ENCODE peak calls at places on chromosomes 4 and X, in ten cellular contexts. One of them, this sample, is unnamed.

GRCh38 chrX:112677167-112677566 is 2.6 kb downstream of the LHFPL1 start:
- DNase-seq in WTC11: no peak
- DNase-seq in stimulated activated CD4-positive, alpha-beta T cell treated with anti-CD3 and anti-CD28 coated beads, Interleukin-12 subunit alpha, Interleukin-12 subunit beta, amount 100 ng/mL, for 48 hours: no peak
- DNase-seq in AG04450: no peak
- DNase-seq in lung: no peak
- DNase-seq in HEK293T: no peak
- DNase-seq in iPS-NIHi11: no peak
- DNase-seq in activated T-cell treated with anti-CD3 and anti-CD28 coated beads, Interleukin-2, amount 50 U/mL, for 48 hours: no peak
- DNase-seq in Kasumi-1: no peak
- DNase-seq in RCC 7860: no peak
- DNase-seq in this sample: no peak

GRCh38 chrX:122945328-122945727 is 238.8 kb upstream of the GRIA3 start:
- DNase-seq in WTC11: no peak
- DNase-seq in stimulated activated CD4-positive, alpha-beta T cell treated with anti-CD3 and anti-CD28 coated beads, Interleukin-12 subunit alpha, Interleukin-12 subunit beta, amount 100 ng/mL, for 48 hours: no peak
- DNase-seq in AG04450: no peak
- DNase-seq in lung: no peak
- DNase-seq in HEK293T: no peak
- DNase-seq in iPS-NIHi11: no peak
- DNase-seq in activated T-cell treated with anti-CD3 and anti-CD28 coated beads, Interleukin-2, amount 50 U/mL, for 48 hours: no peak
- DNase-seq in Kasumi-1: no peak
- DNase-seq in RCC 7860: no peak
- DNase-seq in this sample: no peak

GRCh38 chrX:147735364-147735763 is 176.4 kb upstream of the FMR1 start:
- DNase-seq in WTC11: no peak
- DNase-seq in stimulated activated CD4-positive, alpha-beta T cell treated with anti-CD3 and anti-CD28 coated beads, Interleukin-12 subunit alpha, Interleukin-12 subunit beta, amount 100 ng/mL, for 48 hours: no peak
- DNase-seq in AG04450: no peak
- DNase-seq in lung: no peak
- DNase-seq in HEK293T: no peak
- DNase-seq in iPS-NIHi11: no peak
- DNase-seq in activated T-cell treated with anti-CD3 and anti-CD28 coated beads, Interleukin-2, amount 50 U/mL, for 48 hours: no peak
- DNase-seq in Kasumi-1: no peak
- DNase-seq in RCC 7860: no peak
- DNase-seq in this sample: no peak

GRCh38 chrX:74537011-74537390 is 77.4 kb downstream of the RLIM start:
- DNase-seq in WTC11: peak
- DNase-seq in stimulated activated CD4-positive, alpha-beta T cell treated with anti-CD3 and anti-CD28 coated beads, Interleukin-12 subunit alpha, Interleukin-12 subunit beta, amount 100 ng/mL, for 48 hours: no peak
- DNase-seq in AG04450: no peak
- DNase-seq in lung: no peak
- DNase-seq in HEK293T: no peak
- DNase-seq in iPS-NIHi11: no peak
- DNase-seq in activated T-cell treated with anti-CD3 and anti-CD28 coated beads, Interleukin-2, amount 50 U/mL, for 48 hours: no peak
- DNase-seq in Kasumi-1: peak
- DNase-seq in RCC 7860: no peak
- DNase-seq in this sample: no peak

GRCh38 chr4:17578482-17578891 is 1.5 kb downstream of the LAP3 start:
- DNase-seq in WTC11: no peak
- DNase-seq in stimulated activated CD4-positive, alpha-beta T cell treated with anti-CD3 and anti-CD28 coated beads, Interleukin-12 subunit alpha, Interleukin-12 subunit beta, amount 100 ng/mL, for 48 hours: no peak
- DNase-seq in AG04450: no peak
- DNase-seq in lung: no peak
- DNase-seq in HEK293T: no peak
- DNase-seq in iPS-NIHi11: no peak
- DNase-seq in activated T-cell treated with anti-CD3 and anti-CD28 coated beads, Interleukin-2, amount 50 U/mL, for 48 hours: peak
- DNase-seq in Kasumi-1: peak
- DNase-seq in RCC 7860: peak
- DNase-seq in this sample: no peak

GRCh38 chr4:24781999-24782745 is 13.2 kb upstream of the SOD3 start:
- DNase-seq in WTC11: no peak
- DNase-seq in stimulated activated CD4-positive, alpha-beta T cell treated with anti-CD3 and anti-CD28 coated beads, Interleukin-12 subunit alpha, Interleukin-12 subunit beta, amount 100 ng/mL, for 48 hours: no peak
- DNase-seq in AG04450: no peak
- DNase-seq in lung: no peak
- DNase-seq in HEK293T: no peak
- DNase-seq in iPS-NIHi11: no peak
- DNase-seq in activated T-cell treated with anti-CD3 and anti-CD28 coated beads, Interleukin-2, amount 50 U/mL, for 48 hours: no peak
- DNase-seq in Kasumi-1: no peak
- DNase-seq in RCC 7860: no peak
- DNase-seq in this sample: no peak

GRCh38 chr4:17315459-17315858 is 196.4 kb downstream of the QDPR start:
- DNase-seq in WTC11: no peak
- DNase-seq in stimulated activated CD4-positive, alpha-beta T cell treated with anti-CD3 and anti-CD28 coated beads, Interleukin-12 subunit alpha, Interleukin-12 subunit beta, amount 100 ng/mL, for 48 hours: no peak
- DNase-seq in AG04450: no peak
- DNase-seq in lung: no peak
- DNase-seq in HEK293T: no peak
- DNase-seq in iPS-NIHi11: no peak
- DNase-seq in activated T-cell treated with anti-CD3 and anti-CD28 coated beads, Interleukin-2, amount 50 U/mL, for 48 hours: no peak
- DNase-seq in Kasumi-1: no peak
- DNase-seq in RCC 7860: no peak
- DNase-seq in this sample: no peak

GRCh38 chr4:176277162-176277904 is 8.3 kb upstream of the ASB5 start:
- DNase-seq in WTC11: peak
- DNase-seq in stimulated activated CD4-positive, alpha-beta T cell treated with anti-CD3 and anti-CD28 coated beads, Interleukin-12 subunit alpha, Interleukin-12 subunit beta, amount 100 ng/mL, for 48 hours: peak
- DNase-seq in AG04450: peak
- DNase-seq in lung: peak
- DNase-seq in HEK293T: peak
- DNase-seq in iPS-NIHi11: peak
- DNase-seq in activated T-cell treated with anti-CD3 and anti-CD28 coated beads, Interleukin-2, amount 50 U/mL, for 48 hours: peak
- DNase-seq in Kasumi-1: peak
- DNase-seq in RCC 7860: peak
- DNase-seq in this sample: peak

GRCh38 chrX:40097492-40098263 is at the start of gene BCOR:
- DNase-seq in WTC11: peak
- DNase-seq in stimulated activated CD4-positive, alpha-beta T cell treated with anti-CD3 and anti-CD28 coated beads, Interleukin-12 subunit alpha, Interleukin-12 subunit beta, amount 100 ng/mL, for 48 hours: no peak
- DNase-seq in AG04450: no peak
- DNase-seq in lung: no peak
- DNase-seq in HEK293T: peak
- DNase-seq in iPS-NIHi11: no peak
- DNase-seq in activated T-cell treated with anti-CD3 and anti-CD28 coated beads, Interleukin-2, amount 50 U/mL, for 48 hours: peak
- DNase-seq in Kasumi-1: no peak
- DNase-seq in RCC 7860: peak
- DNase-seq in this sample: no peak

GRCh38 chr4:13539721-13540445 is 4.4 kb downstream of the NKX3-2 start:
- DNase-seq in WTC11: no peak
- DNase-seq in stimulated activated CD4-positive, alpha-beta T cell treated with anti-CD3 and anti-CD28 coated beads, Interleukin-12 subunit alpha, Interleukin-12 subunit beta, amount 100 ng/mL, for 48 hours: no peak
- DNase-seq in AG04450: no peak
- DNase-seq in lung: no peak
- DNase-seq in HEK293T: no peak
- DNase-seq in iPS-NIHi11: no peak
- DNase-seq in activated T-cell treated with anti-CD3 and anti-CD28 coated beads, Interleukin-2, amount 50 U/mL, for 48 hours: no peak
- DNase-seq in Kasumi-1: no peak
- DNase-seq in RCC 7860: no peak
- DNase-seq in this sample: no peak

GRCh38 chr4:24010573-24010972 is 120.7 kb upstream of the PPARGC1A start:
- DNase-seq in WTC11: no peak
- DNase-seq in stimulated activated CD4-positive, alpha-beta T cell treated with anti-CD3 and anti-CD28 coated beads, Interleukin-12 subunit alpha, Interleukin-12 subunit beta, amount 100 ng/mL, for 48 hours: no peak
- DNase-seq in AG04450: no peak
- DNase-seq in lung: no peak
- DNase-seq in HEK293T: no peak
- DNase-seq in iPS-NIHi11: no peak
- DNase-seq in activated T-cell treated with anti-CD3 and anti-CD28 coated beads, Interleukin-2, amount 50 U/mL, for 48 hours: no peak
- DNase-seq in Kasumi-1: no peak
- DNase-seq in RCC 7860: no peak
- DNase-seq in this sample: no peak

This sample was measured in smooth muscle cell of the brain vasculature.